ENCODE peak calls at places on chromosomes 2 and 18, in four cellular contexts. One of them, this sample, is unnamed.

GRCh38 chr2:25168256-25169072 is at the start of gene POMC:
- DNase-seq in Panc1: no peak
- DNase-seq in HCT116: no peak
- DNase-seq in HepG2: no peak
- DNase-seq in this sample: no peak

GRCh38 chr2:10285578-10286198 is 17.0 kb upstream of the HPCAL1 start:
- DNase-seq in HCT116: peak; percentile 71
- DNase-seq in HepG2: peak; percentile 77
- DNase-seq in Panc1: no peak
- DNase-seq in this sample: peak; percentile 46

GRCh38 chr18:30748541-30748940 is 294.0 kb downstream of the DSC3 start:
- DNase-seq in HepG2: no peak
- DNase-seq in HCT116: no peak
- DNase-seq in Panc1: no peak
- DNase-seq in this sample: no peak

GRCh38 chr2:172745636-172746035 is 10.0 kb downstream of the RAPGEF4 start:
- DNase-seq in HCT116: no peak
- DNase-seq in Panc1: no peak
- DNase-seq in HepG2: no peak
- DNase-seq in this sample: no peak

GRCh38 chr2:73112913-73113633 is at the start of gene RAB11FIP5:
- DNase-seq in Panc1: no peak
- DNase-seq in HepG2: peak; percentile 57
- DNase-seq in HCT116: peak; percentile 23
- DNase-seq in this sample: peak; percentile 84

GRCh38 chr2:30736461-30737325 is 70.6 kb downstream of the CAPN13 start:
- DNase-seq in HCT116: no peak
- DNase-seq in HepG2: no peak
- DNase-seq in Panc1: no peak
- DNase-seq in this sample: no peak

GRCh38 chr2:197853549-197853948 is 49.2 kb downstream of the PLCL1 start:
- DNase-seq in Panc1: no peak
- DNase-seq in HCT116: no peak
- DNase-seq in HepG2: no peak
- DNase-seq in this sample: no peak

GRCh38 chr2:66576381-66577330 is 141.7 kb downstream of the MEIS1 start:
- DNase-seq in HCT116: no peak
- DNase-seq in HepG2: peak; percentile 44
- DNase-seq in Panc1: no peak
- DNase-seq in this sample: no peak

GRCh38 chr2:168118733-168119518 is 128.5 kb downstream of the STK39 start:
- DNase-seq in Panc1: peak; percentile 30
- DNase-seq in HepG2: peak; percentile 71
- DNase-seq in HCT116: peak; percentile 21
- DNase-seq in this sample: peak; percentile 32

GRCh38 chr18:26584745-26585144 is 36.4 kb upstream of the KCTD1 start:
- DNase-seq in HCT116: no peak
- DNase-seq in Panc1: no peak
- DNase-seq in HepG2: no peak
- DNase-seq in this sample: no peak

DNA sequence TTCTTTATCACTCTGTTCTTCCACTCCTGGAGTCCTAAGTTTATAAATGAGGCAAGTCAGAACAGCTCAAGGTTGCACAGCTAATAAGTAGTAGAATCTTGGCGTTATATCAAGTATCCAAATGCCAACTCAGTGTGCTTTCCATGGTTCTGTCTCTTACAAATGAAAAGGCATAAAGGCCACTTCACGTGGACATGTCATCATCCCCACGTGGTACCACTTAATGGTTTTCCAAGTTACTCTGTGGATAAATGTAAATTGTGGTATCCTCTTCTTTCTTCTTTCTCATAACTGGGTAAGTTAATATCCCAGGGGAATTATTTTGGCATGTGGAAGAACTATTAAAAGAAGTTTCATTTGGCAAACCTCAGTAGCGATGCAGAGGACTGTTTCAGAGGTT is 131.5 kb upstream of the L3MBTL4 start:
- DNase-seq in HepG2: no peak
- DNase-seq in HCT116: no peak
- DNase-seq in Panc1: no peak
- DNase-seq in this sample: no peak
- TF ChIP-seq TCF7L2 in HepG2: no peak
- TF ChIP-seq TCF7L2 in HCT116: no peak
- TF ChIP-seq TCF7L2 in Panc1: no peak
- TF ChIP-seq TCF7L2 in this sample: no peak

GRCh38 chr2:48601349-48601748 is 16.3 kb upstream of the GTF2A1L start:
- DNase-seq in HCT116: peak; percentile 41
- DNase-seq in Panc1: no peak
- DNase-seq in HepG2: peak; percentile 34
- DNase-seq in this sample: peak; percentile 34
- TF ChIP-seq TCF7L2 in HCT116: no peak
- TF ChIP-seq TCF7L2 in Panc1: no peak
- TF ChIP-seq TCF7L2 in HepG2: no peak
- TF ChIP-seq TCF7L2 in this sample: no peak

GRCh38 chr2:113910967-113911678 is 21.2 kb downstream of the ACTR3 start:
- DNase-seq in HCT116: no peak
- DNase-seq in Panc1: no peak
- DNase-seq in HepG2: no peak
- DNase-seq in this sample: no peak
- TF ChIP-seq TCF7L2 in HCT116: no peak
- TF ChIP-seq TCF7L2 in Panc1: no peak
- TF ChIP-seq TCF7L2 in HepG2: no peak
- TF ChIP-seq TCF7L2 in this sample: no peak

DNA sequence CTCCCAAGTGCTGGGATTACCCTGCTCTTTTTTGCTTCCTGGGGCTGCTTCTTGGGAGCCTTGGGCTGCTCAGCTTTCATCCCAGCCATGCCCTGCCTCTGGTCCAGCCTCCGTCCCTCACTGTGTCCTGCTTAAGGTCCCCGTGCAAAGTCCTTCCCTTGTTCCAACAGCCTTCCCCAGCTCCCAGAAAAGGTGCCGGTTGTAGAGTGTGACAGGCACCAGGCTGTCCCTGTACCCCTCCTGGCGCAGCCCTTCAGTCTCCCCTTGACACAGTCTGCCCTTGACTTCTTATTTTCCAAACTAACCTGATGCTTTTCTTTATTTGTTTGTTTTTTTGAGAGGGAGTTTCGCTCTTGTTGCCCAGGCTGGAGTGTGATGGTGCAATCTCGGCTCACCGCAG is 20.1 kb upstream of the ALPI start:
- DNase-seq in Panc1: no peak
- DNase-seq in HepG2: no peak
- DNase-seq in HCT116: no peak
- DNase-seq in this sample: no peak
- TF ChIP-seq TCF7L2 in Panc1: no peak
- TF ChIP-seq TCF7L2 in HepG2: no peak
- TF ChIP-seq TCF7L2 in HCT116: no peak
- TF ChIP-seq TCF7L2 in this sample: no peak

DNA sequence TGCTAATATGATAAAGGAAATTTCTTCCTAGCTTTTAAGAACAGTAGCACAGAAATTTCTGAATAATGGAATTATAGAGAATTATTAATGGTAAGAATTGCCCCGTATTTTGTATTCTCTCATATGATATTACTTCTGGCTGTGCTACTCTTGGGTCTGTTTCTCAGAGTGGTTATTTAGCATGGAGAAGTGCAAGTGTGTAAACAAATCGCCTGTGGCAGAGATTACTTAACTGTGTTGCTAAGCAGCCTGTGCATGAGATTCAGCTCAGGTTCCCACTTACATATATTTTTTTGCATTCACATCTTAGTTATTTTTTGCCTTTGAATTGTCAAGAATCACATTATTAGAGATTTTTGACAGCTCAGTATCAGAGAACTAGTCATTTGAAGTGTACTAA is 80.1 kb upstream of the NFATC1 start:
- DNase-seq in HCT116: no peak
- DNase-seq in Panc1: no peak
- DNase-seq in HepG2: no peak
- DNase-seq in this sample: no peak
- TF ChIP-seq TCF7L2 in HCT116: no peak
- TF ChIP-seq TCF7L2 in Panc1: no peak
- TF ChIP-seq TCF7L2 in HepG2: no peak
- TF ChIP-seq TCF7L2 in this sample: no peak